ENCODE peak calls at places on chromosomes 16 and 17, in five cellular contexts. R is cardiac muscle cell, E is colonic mucosa, P is IMR-90, N is suprapubic skin. Z is an unnamed sample. For H3K36me3, the result is how much of the 10 kb centered on the place peaks cover.

GRCh38 chr17:42359133-42359532 is 29.1 kb downstream of the STAT3 start:
- DNase-seq in E (no peak), N (no peak), P (no peak), R (no peak), Z (no peak)

GRCh38 chr17:29347831-29348281 is 42.3 kb upstream of the TAOK1 start:
- DNase-seq in R (peak), P (no peak), E (no peak), N (no peak), Z (no peak)

GRCh38 chr16:22670551-22670970 is 143.4 kb upstream of the HS3ST2 start:
- DNase-seq in R (no peak), N (peak), E (no peak), P (no peak), Z (no peak)

GRCh38 chr17:69254187-69254586 is 25.6 kb upstream of the ABCA10 start:
- DNase-seq in N (no peak), P (no peak), E (no peak), R (no peak), Z (no peak)

GRCh38 chr16:15701975-15702970 is 52.2 kb downstream of the NDE1 start:
- DNase-seq in R (peak), E (no peak), N (no peak), P (peak), Z (no peak)

GRCh38 chr17:8019665-8020064 is 17.2 kb downstream of the GUCY2D start:
- DNase-seq in P (peak), E (no peak), R (no peak), N (no peak), Z (no peak)

GRCh38 chr16:72464052-72464451 is 292.1 kb upstream of the PMFBP1 start:
- DNase-seq in R (no peak), N (no peak), E (no peak), P (no peak), Z (no peak)

GRCh38 chr16:2827481-2827790 is 2.7 kb upstream of the ZG16B start:
- DNase-seq in E (no peak), P (no peak), N (peak), R (no peak), Z (no peak)

GRCh38 chr17:42849451-42850157 is 1.4 kb upstream of the AOC3 start:
- DNase-seq in N (no peak), R (peak), P (no peak), E (no peak), Z (no peak)

GRCh38 chr17:27106347-27106981 is 187.4 kb upstream of the WSB1 start:
- DNase-seq in R (no peak), E (no peak), P (no peak), N (no peak), Z (no peak)

DNA sequence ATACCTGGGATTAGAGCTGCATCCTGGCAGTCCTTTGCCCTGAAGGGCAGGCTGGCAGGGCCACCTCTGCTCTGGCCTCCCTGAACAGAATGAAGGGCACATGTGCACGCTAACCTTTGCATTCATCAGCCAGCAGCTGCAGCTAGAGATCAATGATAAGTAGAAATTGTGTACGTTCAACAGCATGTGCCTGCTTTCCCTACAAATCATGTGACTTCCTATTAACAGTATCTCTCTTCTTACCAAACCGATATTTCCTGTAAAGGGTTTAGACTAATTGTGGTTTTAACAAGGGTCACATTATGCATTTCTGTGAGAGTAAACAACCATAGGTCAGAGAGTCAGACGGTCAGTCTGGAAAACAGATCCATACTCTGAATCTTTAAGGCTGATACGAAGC is 219.5 kb downstream of the MAF start:
- DNase-seq in R (no peak), E (no peak), N (no peak), P (no peak), Z (no peak)
- H3K4me3 ChIP-seq in R (no peak), E (no peak), N (peak), P (no peak), Z (no peak)

GRCh38 chr17:44039829-44040635 is 25.3 kb upstream of the TMEM101 start:
- DNase-seq in R (no peak), E (no peak), P (peak), N (no peak), Z (no peak)

GRCh38 chr17:44044092-44044491 is 22.4 kb downstream of the LSM12 start:
- DNase-seq in P (peak), R (peak), N (no peak), E (no peak), Z (no peak)

GRCh38 chr17:44038604-44039007 is 23.8 kb upstream of the TMEM101 start:
- DNase-seq in N (no peak), E (no peak), R (no peak), P (no peak), Z (no peak)

GRCh38 chr17:44045493-44045892 is 21.0 kb downstream of the LSM12 start:
- DNase-seq in E (no peak), R (no peak), N (no peak), P (no peak), Z (no peak)

GRCh38 chr17:44043326-44043725 is 23.1 kb downstream of the LSM12 start:
- DNase-seq in P (peak), R (peak), E (no peak), N (no peak), Z (no peak)
- H3K36me3 ChIP-seq in P (under half), R (under half), E (under half), N (under half), Z (under half)

DNA sequence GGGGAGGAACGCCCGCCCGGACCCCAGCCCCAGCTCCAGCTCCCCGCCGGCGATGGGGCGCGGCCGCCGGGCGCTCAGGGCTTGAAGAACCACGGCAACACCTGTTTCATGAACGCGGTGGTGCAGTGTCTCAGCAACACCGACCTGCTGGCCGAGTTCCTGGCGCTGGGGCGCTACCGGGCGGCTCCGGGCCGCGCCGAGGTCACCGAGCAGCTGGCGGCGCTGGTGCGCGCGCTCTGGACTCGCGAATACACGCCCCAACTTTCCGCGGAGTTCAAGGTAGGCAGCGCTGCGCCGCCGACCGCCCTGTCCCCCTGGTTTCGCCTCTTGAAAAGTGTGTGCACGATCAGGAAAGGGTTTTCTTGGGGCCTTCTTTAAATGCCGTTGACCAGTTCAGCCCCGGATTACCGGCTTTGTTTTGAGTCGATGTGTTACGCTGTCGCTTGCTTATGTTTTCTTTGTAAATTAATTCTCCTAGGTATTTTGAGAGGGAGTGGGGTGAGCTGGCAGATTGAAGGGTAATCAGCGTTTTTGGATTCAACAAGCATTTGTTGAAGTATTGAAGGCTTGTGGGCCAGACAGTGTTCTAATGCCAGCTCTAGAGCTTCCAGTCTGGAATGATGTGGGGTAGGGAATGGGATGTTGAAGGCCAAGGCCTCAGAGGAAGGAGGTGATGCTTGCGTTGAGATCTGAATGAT is 690 bp downstream of the USP43 start:
- DNase-seq in E (peak), P (no peak), N (peak), R (peak), Z (no peak)
- H3K4me3 ChIP-seq in E (peak), P (no peak), N (peak), R (peak), Z (peak)

DNA sequence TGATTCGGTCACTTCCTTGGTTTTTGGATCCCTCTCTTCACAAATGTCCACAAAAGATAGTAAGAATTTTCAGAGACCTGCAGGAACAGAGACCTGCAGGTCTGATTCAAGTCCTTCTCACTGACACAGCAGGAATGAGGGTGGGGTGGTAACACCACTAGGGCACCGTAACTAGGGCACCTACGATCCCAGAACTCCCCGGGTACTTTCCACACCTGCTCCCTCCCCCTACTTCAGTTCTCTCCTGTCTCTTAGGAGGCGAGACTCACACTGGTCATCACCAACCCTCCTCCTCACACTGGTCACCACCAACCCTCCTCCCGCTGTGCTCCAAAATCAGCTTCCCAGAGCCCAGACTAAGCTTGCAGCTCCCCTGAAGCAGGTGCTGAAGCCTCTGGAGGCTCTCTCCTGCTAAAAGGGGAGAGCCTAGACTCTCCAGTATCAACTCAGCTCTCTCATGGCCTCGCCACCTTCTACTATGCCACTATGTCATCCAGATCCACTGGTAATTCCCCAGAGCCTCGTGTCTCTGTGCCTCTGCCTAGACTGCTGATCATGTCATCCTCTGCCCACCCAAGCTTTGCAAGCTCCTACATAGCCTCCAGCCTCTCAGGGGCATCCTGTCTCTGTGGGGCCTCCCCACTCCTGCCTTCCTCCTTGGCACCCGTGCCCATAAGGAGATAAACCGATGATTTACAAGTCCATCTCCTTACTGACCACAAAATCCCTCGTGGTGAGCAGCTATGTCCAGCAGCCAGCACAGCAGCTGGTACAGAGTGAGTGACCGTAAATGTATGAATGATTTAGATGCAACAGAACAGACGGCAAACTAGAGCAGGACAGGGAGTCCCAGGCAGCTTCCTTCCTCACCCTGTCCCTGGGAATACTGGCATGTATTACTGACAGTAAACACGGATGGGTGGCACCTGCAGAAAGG is 63.4 kb upstream of the GSG1L start:
- DNase-seq in P (no peak), N (no peak), R (no peak), E (no peak), Z (no peak)
- H3K36me3 ChIP-seq in P (half or more), N (half or more), R (under half), E (under half), Z (under half)

GRCh38 chr16:155031-155398 is 2.6 kb downstream of the HBZ start:
- DNase-seq in N (no peak), P (no peak), E (no peak), R (no peak), Z (no peak)
- H3K4me3 ChIP-seq in N (peak), P (peak), E (no peak), R (peak), Z (peak)

GRCh38 chr16:81971853-81972252 is 39.4 kb downstream of the SDR42E1 start:
- DNase-seq in P (no peak), N (no peak), E (no peak), R (no peak), Z (no peak)
- H3K36me3 ChIP-seq in P (under half), N (under half), E (under half), R (under half), Z (under half)

GRCh38 chr17:40345161-40346034 is 19.1 kb downstream of the GJD3 start:
- DNase-seq in P (peak), R (peak), N (no peak), E (peak), Z (no peak)
- H3K4me3 ChIP-seq in P (peak), R (peak), N (peak), E (peak), Z (peak)

Z was measured in thoracic aorta.